ENCODE peak calls at places on chromosomes 6 and 20, in seven cellular contexts. One of them, this sample, is unnamed. For H3K27me3, the result is how much of the 10 kb centered on the place peaks cover.

GRCh38 chr20:12372557-12372956 is 454.9 kb downstream of the BTBD3 start:
- DNase-seq in heart left ventricle: no peak
- DNase-seq in breast epithelium: no peak
- DNase-seq in body of pancreas: no peak
- DNase-seq in HCT116: no peak
- DNase-seq in IMR-90: no peak
- DNase-seq in uterus: no peak
- DNase-seq in this sample: no peak

GRCh38 chr6:118776607-118777549 is 117.1 kb upstream of the ASF1A start:
- DNase-seq in heart left ventricle: no peak
- DNase-seq in breast epithelium: no peak
- DNase-seq in uterus: peak
- DNase-seq in IMR-90: peak
- DNase-seq in body of pancreas: peak
- DNase-seq in HCT116: peak
- DNase-seq in this sample: no peak

GRCh38 chr6:119484598-119484997 is 135.0 kb upstream of the MAN1A1 start:
- DNase-seq in IMR-90: peak
- DNase-seq in HCT116: peak
- DNase-seq in breast epithelium: no peak
- DNase-seq in heart left ventricle: no peak
- DNase-seq in uterus: no peak
- DNase-seq in body of pancreas: no peak
- DNase-seq in this sample: no peak

GRCh38 chr6:37724530-37725220 is 27.0 kb upstream of the MDGA1 start:
- DNase-seq in breast epithelium: no peak
- DNase-seq in HCT116: no peak
- DNase-seq in heart left ventricle: no peak
- DNase-seq in IMR-90: no peak
- DNase-seq in body of pancreas: no peak
- DNase-seq in uterus: no peak
- DNase-seq in this sample: no peak

GRCh38 chr20:4318891-4319290 is 303.5 kb upstream of the RNF24 start:
- DNase-seq in body of pancreas: no peak
- DNase-seq in uterus: no peak
- DNase-seq in IMR-90: no peak
- DNase-seq in HCT116: no peak
- DNase-seq in breast epithelium: no peak
- DNase-seq in heart left ventricle: no peak
- DNase-seq in this sample: no peak

GRCh38 chr6:143803769-143804540 is 39.2 kb upstream of the LTV1 start:
- DNase-seq in body of pancreas: no peak
- DNase-seq in IMR-90: no peak
- DNase-seq in breast epithelium: no peak
- DNase-seq in heart left ventricle: no peak
- DNase-seq in HCT116: no peak
- DNase-seq in uterus: no peak
- DNase-seq in this sample: no peak

GRCh38 chr20:34171640-34172039 is 59.6 kb upstream of the EIF2S2 start:
- DNase-seq in HCT116: no peak
- DNase-seq in breast epithelium: no peak
- DNase-seq in body of pancreas: no peak
- DNase-seq in heart left ventricle: no peak
- DNase-seq in uterus: peak
- DNase-seq in IMR-90: no peak
- DNase-seq in this sample: no peak

GRCh38 chr6:33962186-33962585 is 158.4 kb upstream of the MLN start:
- DNase-seq in IMR-90: peak
- DNase-seq in HCT116: no peak
- DNase-seq in uterus: no peak
- DNase-seq in breast epithelium: peak
- DNase-seq in heart left ventricle: peak
- DNase-seq in body of pancreas: no peak
- DNase-seq in this sample: peak

GRCh38 chr6:169223006-169223405 is 30.6 kb downstream of the THBS2 start:
- DNase-seq in body of pancreas: no peak
- DNase-seq in HCT116: no peak
- DNase-seq in heart left ventricle: no peak
- DNase-seq in uterus: no peak
- DNase-seq in breast epithelium: no peak
- DNase-seq in IMR-90: no peak
- DNase-seq in this sample: no peak

GRCh38 chr6:37359034-37359433 is 5.3 kb downstream of the RNF8 start:
- DNase-seq in uterus: no peak
- DNase-seq in breast epithelium: no peak
- DNase-seq in HCT116: no peak
- DNase-seq in heart left ventricle: no peak
- DNase-seq in body of pancreas: no peak
- DNase-seq in IMR-90: no peak
- DNase-seq in this sample: no peak

GRCh38 chr20:24859539-24859938 is 89.5 kb upstream of the CST7 start:
- DNase-seq in heart left ventricle: no peak
- DNase-seq in IMR-90: no peak
- DNase-seq in body of pancreas: no peak
- DNase-seq in HCT116: no peak
- DNase-seq in breast epithelium: no peak
- DNase-seq in uterus: no peak
- DNase-seq in this sample: no peak

GRCh38 chr20:10565191-10565921 is 108.4 kb downstream of the JAG1 start:
- DNase-seq in breast epithelium: no peak
- DNase-seq in IMR-90: peak
- DNase-seq in body of pancreas: no peak
- DNase-seq in heart left ventricle: no peak
- DNase-seq in HCT116: no peak
- DNase-seq in uterus: no peak
- DNase-seq in this sample: no peak

GRCh38 chr6:24666097-24666615 is 543 bp downstream of the TDP2 start:
- DNase-seq in body of pancreas: peak
- DNase-seq in breast epithelium: no peak
- DNase-seq in IMR-90: peak
- DNase-seq in HCT116: no peak
- DNase-seq in heart left ventricle: no peak
- DNase-seq in uterus: peak
- DNase-seq in this sample: peak

GRCh38 chr20:18252597-18253451 is 35.5 kb upstream of the ZNF133 start:
- DNase-seq in IMR-90: no peak
- DNase-seq in uterus: no peak
- DNase-seq in heart left ventricle: no peak
- DNase-seq in body of pancreas: no peak
- DNase-seq in breast epithelium: no peak
- DNase-seq in HCT116: peak
- DNase-seq in this sample: no peak

GRCh38 chr20:35952480-35953410 is 1.6 kb downstream of the SCAND1 start:
- DNase-seq in IMR-90: peak
- DNase-seq in breast epithelium: no peak
- DNase-seq in body of pancreas: no peak
- DNase-seq in HCT116: no peak
- DNase-seq in heart left ventricle: no peak
- DNase-seq in uterus: no peak
- DNase-seq in this sample: no peak

GRCh38 chr6:42316390-42316970 is 98.8 kb upstream of the MRPS10 start:
- DNase-seq in heart left ventricle: no peak
- DNase-seq in IMR-90: peak
- DNase-seq in HCT116: no peak
- DNase-seq in uterus: no peak
- DNase-seq in breast epithelium: no peak
- DNase-seq in body of pancreas: no peak
- DNase-seq in this sample: no peak

GRCh38 chr6:3742426-3743344 is 8.8 kb downstream of the PXDC1 start:
- DNase-seq in heart left ventricle: peak
- DNase-seq in breast epithelium: peak
- DNase-seq in IMR-90: peak
- DNase-seq in HCT116: peak
- DNase-seq in uterus: peak
- DNase-seq in body of pancreas: peak
- DNase-seq in this sample: peak

GRCh38 chr6:44235891-44236516 is 10.9 kb upstream of the HSP90AB1 start:
- DNase-seq in breast epithelium: no peak
- DNase-seq in heart left ventricle: no peak
- DNase-seq in IMR-90: no peak
- DNase-seq in HCT116: no peak
- DNase-seq in uterus: no peak
- DNase-seq in body of pancreas: no peak
- DNase-seq in this sample: no peak

GRCh38 chr6:44235269-44235668 is 11.6 kb upstream of the HSP90AB1 start:
- DNase-seq in uterus: no peak
- DNase-seq in body of pancreas: no peak
- DNase-seq in breast epithelium: no peak
- DNase-seq in IMR-90: no peak
- DNase-seq in HCT116: no peak
- DNase-seq in heart left ventricle: no peak
- DNase-seq in this sample: no peak

GRCh38 chr6:44237813-44238433 is 9.0 kb upstream of the HSP90AB1 start:
- DNase-seq in body of pancreas: peak
- DNase-seq in IMR-90: peak
- DNase-seq in uterus: peak
- DNase-seq in heart left ventricle: peak
- DNase-seq in HCT116: no peak
- DNase-seq in breast epithelium: peak
- DNase-seq in this sample: peak

GRCh38 chr6:44238687-44239350 is 8.1 kb upstream of the HSP90AB1 start:
- DNase-seq in heart left ventricle: no peak
- DNase-seq in HCT116: no peak
- DNase-seq in IMR-90: no peak
- DNase-seq in uterus: no peak
- DNase-seq in body of pancreas: no peak
- DNase-seq in breast epithelium: no peak
- DNase-seq in this sample: no peak

GRCh38 chr6:44237021-44237812 is 9.7 kb upstream of the HSP90AB1 start:
- DNase-seq in uterus: peak
- DNase-seq in HCT116: peak
- DNase-seq in breast epithelium: peak
- DNase-seq in heart left ventricle: peak
- DNase-seq in IMR-90: peak
- DNase-seq in body of pancreas: peak
- DNase-seq in this sample: peak
- TF ChIP-seq POLR2A in uterus: no peak
- TF ChIP-seq POLR2A in HCT116: no peak
- TF ChIP-seq POLR2A in breast epithelium: no peak
- TF ChIP-seq POLR2A in heart left ventricle: no peak
- TF ChIP-seq POLR2A in IMR-90: peak
- TF ChIP-seq POLR2A in body of pancreas: peak
- TF ChIP-seq POLR2A in this sample: no peak

GRCh38 chr20:46017272-46017671 is 8.6 kb downstream of the MMP9 start:
- DNase-seq in uterus: no peak
- DNase-seq in breast epithelium: no peak
- DNase-seq in body of pancreas: no peak
- DNase-seq in heart left ventricle: no peak
- DNase-seq in IMR-90: no peak
- DNase-seq in HCT116: no peak
- DNase-seq in this sample: no peak
- H3K27me3 ChIP-seq in uterus: under half
- H3K27me3 ChIP-seq in breast epithelium: half or more
- H3K27me3 ChIP-seq in body of pancreas: under half
- H3K27me3 ChIP-seq in heart left ventricle: half or more
- H3K27me3 ChIP-seq in IMR-90: under half
- H3K27me3 ChIP-seq in HCT116: under half
- H3K27me3 ChIP-seq in this sample: half or more

GRCh38 chr20:50561379-50562078 is 51.3 kb downstream of the PTPN1 start:
- DNase-seq in breast epithelium: no peak
- DNase-seq in HCT116: peak
- DNase-seq in uterus: no peak
- DNase-seq in body of pancreas: no peak
- DNase-seq in IMR-90: peak
- DNase-seq in heart left ventricle: no peak
- DNase-seq in this sample: peak
- H3K4me3 ChIP-seq in breast epithelium: no peak
- H3K4me3 ChIP-seq in HCT116: no peak
- H3K4me3 ChIP-seq in uterus: no peak
- H3K4me3 ChIP-seq in body of pancreas: no peak
- H3K4me3 ChIP-seq in IMR-90: no peak
- H3K4me3 ChIP-seq in heart left ventricle: no peak
- H3K4me3 ChIP-seq in this sample: no peak

GRCh38 chr20:62949153-62949821 is 3.2 kb upstream of the SLC17A9 start:
- DNase-seq in body of pancreas: no peak
- DNase-seq in IMR-90: no peak
- DNase-seq in heart left ventricle: no peak
- DNase-seq in uterus: no peak
- DNase-seq in HCT116: no peak
- DNase-seq in breast epithelium: no peak
- DNase-seq in this sample: no peak

GRCh38 chr20:62944746-62945145 is 6.8 kb downstream of the GID8 start:
- DNase-seq in breast epithelium: no peak
- DNase-seq in HCT116: no peak
- DNase-seq in body of pancreas: no peak
- DNase-seq in uterus: no peak
- DNase-seq in IMR-90: no peak
- DNase-seq in heart left ventricle: no peak
- DNase-seq in this sample: no peak

GRCh38 chr20:62947532-62948300 is 4.8 kb upstream of the SLC17A9 start:
- DNase-seq in HCT116: no peak
- DNase-seq in heart left ventricle: no peak
- DNase-seq in uterus: no peak
- DNase-seq in IMR-90: no peak
- DNase-seq in body of pancreas: no peak
- DNase-seq in breast epithelium: no peak
- DNase-seq in this sample: no peak

GRCh38 chr20:62945771-62946339 is 6.7 kb upstream of the SLC17A9 start:
- DNase-seq in body of pancreas: no peak
- DNase-seq in heart left ventricle: no peak
- DNase-seq in HCT116: no peak
- DNase-seq in IMR-90: no peak
- DNase-seq in breast epithelium: no peak
- DNase-seq in uterus: no peak
- DNase-seq in this sample: no peak

DNA sequence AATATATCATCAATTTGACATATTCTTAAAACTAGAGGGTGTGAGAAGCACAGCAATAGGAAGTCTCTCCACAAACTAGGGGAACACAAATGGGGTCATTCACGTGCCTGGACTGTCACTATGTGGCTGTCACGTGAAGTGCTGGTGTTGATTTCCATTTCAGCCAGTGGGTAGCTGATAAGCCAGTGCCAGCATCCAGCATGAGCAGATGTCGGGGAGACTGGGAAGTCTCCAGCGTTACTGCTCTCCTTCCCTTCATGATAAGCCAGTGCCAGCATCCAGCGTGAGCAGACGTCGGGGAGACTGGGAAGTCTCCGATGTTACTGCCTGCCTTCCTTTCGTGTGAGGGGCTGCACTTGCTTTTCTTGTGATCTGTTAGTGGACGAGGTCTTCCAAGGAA is 5.6 kb upstream of the SLC17A9 start:
- DNase-seq in heart left ventricle: peak
- DNase-seq in HCT116: no peak
- DNase-seq in breast epithelium: no peak
- DNase-seq in uterus: no peak
- DNase-seq in body of pancreas: no peak
- DNase-seq in IMR-90: no peak
- DNase-seq in this sample: no peak
- TF ChIP-seq POLR2A in heart left ventricle: no peak
- TF ChIP-seq POLR2A in HCT116: no peak
- TF ChIP-seq POLR2A in breast epithelium: no peak
- TF ChIP-seq POLR2A in uterus: no peak
- TF ChIP-seq POLR2A in body of pancreas: no peak
- TF ChIP-seq POLR2A in IMR-90: no peak
- TF ChIP-seq POLR2A in this sample: no peak

This sample was measured in suprapubic skin.